ENCODE peak calls at places on chromosomes 2 and 18, in six cellular contexts. A is tibial nerve, M is transverse colon, G is upper lobe of left lung, K is A549, C is sigmoid colon. W is an unnamed sample.

GRCh38 chr2:85248741-85249524 is 78.9 kb downstream of the TGOLN2 start:
- DNase-seq in M (peak; percentile 68), C (no peak), G (no peak), K (peak; percentile 57), A (no peak), W (no peak)

GRCh38 chr2:120766758-120767351 is 31.2 kb downstream of the GLI2 start:
- DNase-seq in G (no peak), K (no peak), A (no peak), C (peak; percentile 63), M (no peak), W (no peak)

GRCh38 chr2:134193774-134194173 is 60.1 kb upstream of the MGAT5 start:
- DNase-seq in K (no peak), A (no peak), C (no peak), G (no peak), M (no peak), W (no peak)

GRCh38 chr2:10009271-10009810 is 34.0 kb upstream of the KLF11 start:
- DNase-seq in G (peak; percentile 77), K (no peak), C (peak; percentile 75), A (no peak), M (no peak), W (peak; percentile 43)

GRCh38 chr2:182302174-182302573 is 124.7 kb downstream of the PDE1A start:
- DNase-seq in K (no peak), M (no peak), A (no peak), C (no peak), G (no peak), W (no peak)

GRCh38 chr2:151237422-151238012 is 24.1 kb downstream of the RBM43 start:
- DNase-seq in C (no peak), M (no peak), A (no peak), G (no peak), K (no peak), W (no peak)

GRCh38 chr2:14424478-14425390 is 207.8 kb upstream of the LRATD1 start:
- DNase-seq in A (no peak), K (no peak), C (no peak), G (no peak), M (no peak), W (no peak)

GRCh38 chr2:15682354-15682753 is 90.7 kb downstream of the DDX1 start:
- DNase-seq in C (no peak), K (no peak), G (no peak), A (no peak), M (no peak), W (no peak)

GRCh38 chr2:74947703-74948102 is 10.7 kb upstream of the POLE4 start:
- DNase-seq in G (no peak), C (no peak), A (no peak), M (no peak), K (no peak), W (no peak)

GRCh38 chr2:217256261-217256660 is 396.4 kb upstream of the TNP1 start:
- DNase-seq in K (no peak), C (no peak), A (no peak), M (no peak), G (no peak), W (no peak)

GRCh38 chr18:21167641-21168372 is 56.2 kb upstream of the ROCK1 start:
- DNase-seq in G (no peak), A (no peak), C (no peak), K (peak; percentile 38), M (peak; percentile 51), W (peak; percentile 81)

GRCh38 chr18:53458944-53459580 is 765.4 kb downstream of the MBD2 start:
- DNase-seq in C (no peak), A (no peak), G (no peak), K (no peak), M (no peak), W (no peak)

GRCh38 chr2:173571021-173571821 is 216.5 kb downstream of the CDCA7 start:
- DNase-seq in K (peak; percentile 75), M (no peak), A (no peak), C (no peak), G (no peak), W (no peak)

GRCh38 chr2:221377061-221377460 is 195.0 kb downstream of the EPHA4 start:
- DNase-seq in C (no peak), G (no peak), K (no peak), M (no peak), A (no peak), W (no peak)

GRCh38 chr2:7031424-7032245 is 114.4 kb downstream of the RNF144A start:
- DNase-seq in K (peak; percentile 66), A (no peak), M (peak; percentile 93), C (peak; percentile 68), G (no peak), W (peak; percentile 95)

GRCh38 chr2:146413086-146413610 is 1431.7 kb upstream of the ACVR2A start:
- DNase-seq in M (no peak), A (no peak), K (no peak), G (peak; percentile 64), C (no peak), W (no peak)

GRCh38 chr18:71442830-71443229 is 1101.3 kb downstream of the CBLN2 start:
- DNase-seq in M (no peak), A (no peak), C (no peak), G (no peak), K (no peak), W (no peak)

GRCh38 chr18:49044898-49045297 is 94.1 kb upstream of the SMAD7 start:
- DNase-seq in K (no peak), C (no peak), M (no peak), G (no peak), A (no peak), W (no peak)

GRCh38 chr18:32770181-32770650 is 2.6 kb downstream of the KLHL14 start:
- DNase-seq in C (peak; percentile 65), A (no peak), M (no peak), G (peak; percentile 79), K (no peak), W (no peak)

GRCh38 chr18:32771169-32771751 is 1.6 kb downstream of the KLHL14 start:
- DNase-seq in M (no peak), C (no peak), G (no peak), K (no peak), A (no peak), W (no peak)

GRCh38 chr18:32770651-32771168 is 2.1 kb downstream of the KLHL14 start:
- DNase-seq in M (no peak), A (no peak), K (no peak), C (no peak), G (peak; percentile 73), W (no peak)

GRCh38 chr18:32768646-32769206 is 4.1 kb downstream of the KLHL14 start:
- DNase-seq in A (no peak), C (no peak), G (no peak), M (no peak), K (no peak), W (no peak)

GRCh38 chr18:32769242-32770180 is 3.3 kb downstream of the KLHL14 start:
- DNase-seq in K (no peak), M (no peak), G (peak; percentile 79), C (no peak), A (no peak), W (no peak)
- TF ChIP-seq EP300 in K (no peak), M (no peak), G (no peak), C (no peak), A (no peak), W (no peak)

DNA sequence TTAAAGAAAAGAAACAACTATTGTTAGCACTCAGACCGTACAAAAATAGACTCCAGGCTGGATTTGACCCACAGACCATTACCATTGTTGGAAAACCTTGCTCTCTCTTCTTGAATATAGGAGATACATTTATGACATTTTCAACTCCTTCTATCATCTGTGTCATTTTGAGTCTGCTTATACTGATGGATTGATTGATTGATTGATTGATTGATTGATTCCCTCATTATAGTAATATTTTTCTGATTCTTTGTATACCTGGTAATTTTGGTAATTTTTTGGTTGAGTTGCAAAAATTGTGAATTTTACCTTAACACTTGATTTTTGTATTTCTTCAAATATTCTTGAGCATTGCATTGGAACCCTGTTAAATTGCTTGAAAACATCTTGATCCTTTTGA is 114.2 kb upstream of the KLHL29 start:
- DNase-seq in K (no peak), A (no peak), M (no peak), G (no peak), C (no peak), W (no peak)
- TF ChIP-seq EP300 in K (no peak), A (no peak), M (no peak), G (no peak), C (no peak), W (no peak)

GRCh38 chr2:118055512-118056164 is 32.6 kb upstream of the INSIG2 start:
- DNase-seq in M (no peak), C (no peak), G (no peak), A (no peak), K (no peak), W (no peak)
- TF ChIP-seq EP300 in M (no peak), C (no peak), G (no peak), A (no peak), K (no peak), W (no peak)

DNA sequence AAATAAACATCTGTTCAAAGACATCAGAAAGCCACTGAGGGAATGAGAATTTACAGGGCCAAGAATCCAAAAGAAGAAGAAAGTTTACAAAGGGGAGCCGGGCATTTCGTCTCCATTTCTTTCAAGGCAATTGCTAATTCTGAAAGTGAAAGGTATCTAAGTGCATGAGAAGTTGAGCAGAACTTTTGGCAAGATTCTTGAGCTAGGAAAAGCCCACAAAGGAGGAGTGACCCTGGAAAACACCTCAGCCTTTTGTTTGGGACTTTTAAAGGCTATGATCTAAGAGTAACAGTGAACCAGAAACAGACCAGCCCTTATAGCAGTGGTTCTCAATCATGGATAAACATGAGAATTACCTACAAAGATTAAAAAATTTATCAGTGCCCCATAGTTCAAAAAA is 87.4 kb downstream of the MDH1 start:
- DNase-seq in A (no peak), G (no peak), C (no peak), K (no peak), M (no peak), W (no peak)
- TF ChIP-seq EP300 in A (no peak), G (no peak), C (no peak), K (no peak), M (no peak), W (no peak)

GRCh38 chr2:47225061-47225783 is 70.1 kb upstream of the STPG4 start:
- DNase-seq in G (no peak), K (peak; percentile 51), C (peak; percentile 76), M (peak; percentile 59), A (peak; percentile 10), W (peak; percentile 47)
- TF ChIP-seq EP300 in G (no peak), K (no peak), C (no peak), M (no peak), A (no peak), W (no peak)

GRCh38 chr2:92073036-92073814 is 2798.0 kb upstream of the TEKT4 start:
- DNase-seq in G (peak; percentile 59), M (peak; percentile 1), K (no peak), C (peak; percentile 54), A (no peak), W (peak; percentile 23)

GRCh38 chr2:92073815-92074548 is 2797.2 kb upstream of the TEKT4 start:
- DNase-seq in C (peak; percentile 47), A (no peak), G (peak; percentile 36), K (no peak), M (no peak), W (peak; percentile 23)

GRCh38 chr2:92072461-92073035 is 2798.7 kb upstream of the TEKT4 start:
- DNase-seq in A (no peak), K (no peak), C (peak; percentile 25), M (peak; percentile 0), G (peak; percentile 60), W (peak; percentile 23)

DNA sequence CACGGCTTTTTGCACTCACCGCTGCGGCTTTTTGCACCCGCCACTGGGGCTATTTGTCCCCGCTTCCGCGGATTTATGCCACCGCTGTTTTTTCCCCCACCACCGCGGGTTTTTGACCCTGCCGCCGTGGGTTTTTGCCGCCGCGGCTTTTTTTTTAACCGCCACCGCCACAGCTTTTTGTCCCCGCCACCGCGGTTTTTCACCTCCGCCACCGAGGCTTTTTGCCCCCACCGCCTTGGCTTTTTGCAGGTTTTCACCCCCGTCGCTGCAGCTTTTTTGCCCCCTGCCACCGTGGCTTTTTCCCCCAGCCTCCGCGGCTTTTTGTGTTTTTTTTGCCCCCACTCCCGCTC is 2796.7 kb upstream of the TEKT4 start:
- DNase-seq in K (no peak), C (peak; percentile 43), G (peak; percentile 33), A (no peak), M (no peak), W (peak; percentile 24)
- TF ChIP-seq EP300 in K (no peak), C (no peak), G (no peak), A (no peak), M (no peak), W (no peak)

W was measured in stomach.